ENCODE peak calls at places on chromosomes 16 and 17, in ten cellular contexts. P, H, O, V, T, F, S, N, D and Z are unnamed samples.

GRCh38 chr16:71473891-71474290 is 11.8 kb upstream of the ZNF23 start:
- DNase-seq in O (peak; percentile 66), T (no peak), S (peak; percentile 1), H (no peak), N (no peak), V (no peak), P (no peak), F (no peak), D (no peak), Z (no peak)

GRCh38 chr16:680967-681745 is 946 bp downstream of the STUB1 start:
- DNase-seq in H (peak; percentile 54), N (peak; percentile 53), P (no peak), D (no peak), O (peak; percentile 63), S (peak; percentile 40), V (peak; percentile 40), T (no peak), F (no peak), Z (peak; percentile 42)

GRCh38 chr17:58960068-58960467 is 146.6 kb downstream of the TRIM37 start:
- DNase-seq in O (peak; percentile 82), T (no peak), S (peak; percentile 78), N (peak; percentile 51), D (no peak), P (no peak), H (no peak), F (no peak), V (peak; percentile 21), Z (peak; percentile 43)

GRCh38 chr16:30748634-30749445 is 615 bp downstream of the PHKG2 start:
- DNase-seq in P (peak; percentile 58), F (no peak), V (peak; percentile 47), T (no peak), S (peak; percentile 34), D (no peak), O (peak; percentile 47), H (peak; percentile 51), N (peak; percentile 20), Z (peak; percentile 44)

GRCh38 chr16:70653809-70654771 is 7.7 kb downstream of the IL34 start:
- DNase-seq in V (peak; percentile 79), N (peak; percentile 77), S (peak; percentile 84), F (peak; percentile 50), P (peak; percentile 73), T (peak; percentile 86), D (peak; percentile 79), H (peak; percentile 64), O (peak; percentile 91), Z (peak; percentile 91)

GRCh38 chr17:17328251-17328650 is 25.1 kb downstream of the NT5M start:
- DNase-seq in F (no peak), H (no peak), S (no peak), T (no peak), N (no peak), D (no peak), P (no peak), O (no peak), V (no peak), Z (no peak)

GRCh38 chr17:17741346-17742023 is 60.2 kb downstream of the RAI1 start:
- DNase-seq in H (no peak), S (peak; percentile 49), O (no peak), P (no peak), T (no peak), N (peak; percentile 47), F (no peak), V (no peak), D (no peak), Z (no peak)

GRCh38 chr16:76634847-76635697 is 357.9 kb downstream of the CNTNAP4 start:
- DNase-seq in F (no peak), H (peak; percentile 11), T (no peak), N (no peak), D (no peak), V (no peak), P (no peak), S (no peak), O (no peak), Z (peak; percentile 32)

GRCh38 chr16:85826686-85827247 is 27.3 kb downstream of the COX4I1 start:
- DNase-seq in O (no peak), T (no peak), H (no peak), P (no peak), D (no peak), F (no peak), S (no peak), V (no peak), N (no peak), Z (no peak)

GRCh38 chr16:85828166-85828565 is 28.7 kb downstream of the COX4I1 start:
- DNase-seq in D (no peak), O (no peak), H (no peak), F (no peak), V (no peak), S (no peak), P (no peak), T (no peak), N (no peak), Z (no peak)

GRCh38 chr16:85832578-85833539 is 33.4 kb downstream of the COX4I1 start:
- DNase-seq in S (no peak), P (no peak), T (no peak), H (no peak), O (no peak), D (no peak), N (no peak), V (no peak), F (no peak), Z (no peak)

GRCh38 chr16:85829266-85829665 is 29.8 kb downstream of the COX4I1 start:
- DNase-seq in F (no peak), D (no peak), T (no peak), V (no peak), O (no peak), N (no peak), P (no peak), H (no peak), S (no peak), Z (no peak)

DNA sequence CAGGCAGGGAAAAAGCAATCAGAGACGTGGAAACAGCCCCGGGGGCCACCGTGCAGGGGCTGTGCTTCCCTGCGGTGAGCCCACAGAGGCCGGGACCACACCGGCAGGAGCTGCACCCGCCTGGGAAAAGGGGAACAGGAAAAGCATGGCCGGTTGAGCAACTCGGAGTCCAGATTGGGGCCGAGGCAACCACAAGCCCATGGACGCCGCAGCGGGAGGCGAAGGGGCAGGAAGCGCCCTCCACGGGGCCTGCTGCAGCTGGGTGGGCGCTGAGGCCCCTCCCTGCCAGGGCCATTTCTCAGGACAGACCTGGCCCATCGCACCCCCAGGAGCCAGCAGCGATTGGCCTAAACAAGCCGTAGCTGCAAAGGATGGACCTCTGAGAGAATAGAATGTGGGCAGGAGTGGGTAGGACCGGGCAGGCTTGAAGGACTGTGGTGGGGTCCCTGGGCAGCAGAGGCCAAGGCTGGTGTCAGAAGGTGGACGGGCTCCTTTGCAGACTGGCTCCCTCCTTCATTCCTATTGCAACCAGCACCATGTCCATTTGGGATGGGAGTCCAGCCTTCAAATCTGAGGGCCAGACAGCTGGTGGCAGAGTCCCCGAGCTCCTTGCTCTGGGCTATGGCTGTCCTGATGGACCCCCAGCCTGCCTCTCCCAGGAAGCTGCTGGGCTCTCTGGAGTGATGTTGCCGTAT is 30.4 kb downstream of the COX4I1 start:
- DNase-seq in D (peak; percentile 46), H (peak; percentile 35), F (no peak), T (peak; percentile 47), N (no peak), O (no peak), P (peak; percentile 67), S (no peak), V (no peak), Z (no peak)
- TF ChIP-seq CTCF in D (no peak), H (no peak), F (no peak), T (no peak), N (no peak), O (no peak), P (no peak), S (no peak), V (no peak), Z (no peak)

GRCh38 chr16:4933871-4934395 is 3.0 kb downstream of the PPL start:
- DNase-seq in S (no peak), D (no peak), H (no peak), V (no peak), P (no peak), T (no peak), N (no peak), O (no peak), F (no peak), Z (no peak)

GRCh38 chr16:4934591-4934990 is 2.4 kb downstream of the PPL start:
- DNase-seq in D (no peak), S (no peak), F (no peak), H (no peak), V (no peak), T (no peak), N (no peak), O (no peak), P (no peak), Z (no peak)

GRCh38 chr16:4936991-4937781 is at the start of gene PPL:
- DNase-seq in T (peak; percentile 61), F (no peak), P (peak; percentile 82), V (peak; percentile 93), D (peak; percentile 72), S (no peak), H (peak; percentile 68), N (no peak), O (no peak), Z (no peak)

GRCh38 chr16:4936181-4936990 is 562 bp downstream of the PPL start:
- DNase-seq in V (peak; percentile 57), T (peak; percentile 45), D (no peak), O (no peak), H (peak; percentile 32), F (no peak), N (no peak), P (peak; percentile 48), S (no peak), Z (no peak)

GRCh38 chr16:4935231-4935855 is 1.6 kb downstream of the PPL start:
- DNase-seq in V (no peak), T (peak; percentile 95), D (peak; percentile 90), O (peak; percentile 81), H (peak; percentile 90), N (peak; percentile 98), F (peak; percentile 68), S (no peak), P (peak; percentile 93), Z (peak; percentile 83)
- H3K4me3 ChIP-seq in V (no peak overlapping the region), T (peak overlapping the region; percentile 62), D (peak overlapping the region; percentile 71), O (peak overlapping the region; percentile 75), H (peak overlapping the region; percentile 53), N (peak overlapping the region; percentile 68), F (peak overlapping the region; percentile 80), S (no peak overlapping the region), P (no peak overlapping the region), Z (no peak overlapping the region)

GRCh38 chr16:57828272-57829161 is 26.2 kb upstream of the KIFC3 start:
- DNase-seq in T (no peak), F (no peak), N (no peak), D (no peak), V (no peak), H (no peak), S (no peak), P (no peak), O (no peak), Z (no peak)
- TF ChIP-seq CTCF in T (no peak), F (no peak), N (no peak), D (no peak), V (no peak), H (no peak), S (peak; percentile 18), P (no peak), O (no peak), Z (no peak)

DNA sequence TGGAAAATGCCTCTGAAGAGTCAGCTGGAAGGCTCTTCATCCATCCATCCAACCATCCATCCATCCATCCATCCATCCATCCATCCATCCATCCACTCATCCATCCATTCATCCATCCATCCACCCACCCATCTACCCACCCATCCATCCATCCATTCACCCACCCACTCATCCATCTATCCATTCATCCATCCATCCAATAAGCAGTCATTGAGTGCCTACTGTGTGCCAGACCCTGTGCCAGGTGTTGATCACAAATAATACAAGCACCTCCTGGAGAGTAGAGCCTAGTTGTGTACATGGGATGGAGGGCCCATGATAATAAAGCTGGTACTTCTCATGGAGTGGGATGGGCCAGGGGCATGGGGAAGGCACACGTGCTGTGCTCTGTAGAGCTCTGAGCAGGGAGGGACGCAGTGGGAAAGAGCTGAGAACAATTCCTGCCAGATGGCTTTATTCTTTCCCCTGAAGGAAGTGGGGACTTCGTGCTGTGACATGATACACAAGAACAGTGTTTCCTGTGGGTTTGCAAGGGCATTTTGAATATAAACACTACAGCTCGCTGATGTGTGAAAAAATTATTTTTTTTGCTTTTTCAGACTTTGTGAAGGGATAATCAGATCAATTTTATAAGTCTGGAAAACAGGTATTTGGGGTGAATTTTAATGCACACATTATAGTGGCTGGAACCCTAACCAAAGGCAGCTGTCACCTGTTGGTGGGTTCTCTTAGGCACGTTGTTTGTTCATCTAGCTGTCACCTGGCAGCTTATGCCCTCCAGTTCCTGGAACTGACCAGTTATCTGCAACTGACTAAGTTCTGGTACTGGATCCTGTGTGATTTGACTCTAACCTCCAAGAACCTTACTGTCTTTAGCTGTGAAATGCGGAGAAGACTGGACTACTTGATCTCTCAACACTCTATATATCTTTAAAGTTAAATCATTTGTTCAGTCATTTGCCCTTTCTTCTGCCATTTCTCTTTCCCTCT is 61.3 kb downstream of the PRKCB start:
- DNase-seq in N (no peak), T (no peak), V (no peak), P (no peak), H (no peak), F (no peak), O (no peak), S (no peak), D (no peak), Z (no peak)
- H3K4me3 ChIP-seq in N (no peak overlapping the region), T (no peak overlapping the region), V (no peak overlapping the region), P (no peak overlapping the region), H (no peak overlapping the region), F (no peak overlapping the region), O (no peak overlapping the region), S (no peak overlapping the region), D (no peak overlapping the region), Z (no peak overlapping the region)